ENCODE peak calls at places on chromosomes 13 and 19, in four cellular contexts. X, E, K and U are unnamed samples. For H3K4me1, the result is how much of the 10 kb centered on the place peaks cover.

GRCh38 chr19:46718934-46719551 is 2.1 kb upstream of the PRKD2 start:
- DNase-seq in X (no peak), E (no peak), K (no peak), U (no peak)

GRCh38 chr19:22627526-22627925 is 6.6 kb upstream of the ZNF492 start:
- DNase-seq in X (no peak), E (no peak), K (no peak), U (no peak)

GRCh38 chr19:22545751-22546150 is 88.4 kb upstream of the ZNF492 start:
- DNase-seq in X (no peak), E (no peak), K (no peak), U (peak)

GRCh38 chr13:31891472-31891871 is 140.1 kb upstream of the FRY start:
- DNase-seq in X (no peak), E (no peak), K (no peak), U (no peak)

GRCh38 chr19:3591876-3592613 is 6.8 kb downstream of the GIPC3 start:
- DNase-seq in X (peak), E (no peak), K (no peak), U (no peak)

GRCh38 chr19:10256551-10256950 is 4.5 kb downstream of the MRPL4 start:
- DNase-seq in X (no peak), E (no peak), K (no peak), U (no peak)

GRCh38 chr19:1725100-1726064 is 27.9 kb upstream of the ONECUT3 start:
- DNase-seq in X (no peak), E (no peak), K (peak), U (peak)

GRCh38 chr13:75843033-75843432 is 206.9 kb downstream of the LMO7 start:
- DNase-seq in X (no peak), E (no peak), K (no peak), U (no peak)

GRCh38 chr13:34419025-34419424 is 523.0 kb upstream of the NBEA start:
- DNase-seq in X (no peak), E (no peak), K (peak), U (no peak)

GRCh38 chr19:51131780-51132680 is 7.3 kb downstream of the SIGLEC9 start:
- DNase-seq in X (peak), E (peak), K (peak), U (peak)

GRCh38 chr13:109836629-109837607 is 50.5 kb upstream of the IRS2 start:
- DNase-seq in X (no peak), E (no peak), K (no peak), U (peak)

GRCh38 chr19:6753178-6754031 is 13.8 kb downstream of the SH2D3A start:
- DNase-seq in X (peak), E (peak), K (peak), U (peak)

GRCh38 chr19:16773259-16773658 is 53.6 kb downstream of the NWD1 start:
- DNase-seq in X (no peak), E (no peak), K (no peak), U (no peak)

GRCh38 chr19:19540707-19541515 is 2.8 kb downstream of the CILP2 start:
- DNase-seq in X (no peak), E (peak), K (peak), U (peak)

GRCh38 chr13:73717632-73718031 is 416.6 kb downstream of the KLF12 start:
- DNase-seq in X (no peak), E (no peak), K (peak), U (peak)

GRCh38 chr19:46806651-46807050 is 18.3 kb upstream of the SLC1A5 start:
- DNase-seq in X (no peak), E (no peak), K (no peak), U (no peak)

GRCh38 chr13:44540761-44541434 is 35.2 kb downstream of the TSC22D1 start:
- DNase-seq in X (no peak), E (no peak), K (no peak), U (no peak)

GRCh38 chr13:74301200-74302063 is 167.2 kb upstream of the KLF12 start:
- DNase-seq in X (no peak), E (no peak), K (peak), U (no peak)

GRCh38 chr19:45920458-45920857 is 5.9 kb upstream of the NANOS2 start:
- DNase-seq in X (no peak), E (no peak), K (no peak), U (no peak)

GRCh38 chr19:41616785-41617621 is 9.9 kb downstream of the CEACAM4 start:
- DNase-seq in X (no peak), E (no peak), K (no peak), U (no peak)

GRCh38 chr13:109684836-109685602 is 101.4 kb downstream of the IRS2 start:
- DNase-seq in X (no peak), E (no peak), K (peak), U (peak)

GRCh38 chr13:97849305-97849704 is 104.2 kb upstream of the IPO5 start:
- DNase-seq in X (no peak), E (no peak), K (peak), U (no peak)

GRCh38 chr13:61874970-61875579 is 459.4 kb upstream of the PCDH20 start:
- DNase-seq in X (no peak), E (no peak), K (no peak), U (peak)

GRCh38 chr19:12733369-12733896 is 1.1 kb downstream of the TRIR start:
- DNase-seq in X (no peak), E (peak), K (peak), U (peak)

GRCh38 chr13:51635137-51635878 is 51.0 kb downstream of the WDFY2 start:
- DNase-seq in X (no peak), E (peak), K (no peak), U (no peak)
- H3K4me1 ChIP-seq in X (under half), E (under half), K (under half), U (under half)

GRCh38 chr13:71760226-71760591 is 106.8 kb downstream of the DACH1 start:
- DNase-seq in X (no peak), E (no peak), K (no peak), U (no peak)
- H3K27ac ChIP-seq in X (no peak), E (no peak), K (no peak), U (no peak)

DNA sequence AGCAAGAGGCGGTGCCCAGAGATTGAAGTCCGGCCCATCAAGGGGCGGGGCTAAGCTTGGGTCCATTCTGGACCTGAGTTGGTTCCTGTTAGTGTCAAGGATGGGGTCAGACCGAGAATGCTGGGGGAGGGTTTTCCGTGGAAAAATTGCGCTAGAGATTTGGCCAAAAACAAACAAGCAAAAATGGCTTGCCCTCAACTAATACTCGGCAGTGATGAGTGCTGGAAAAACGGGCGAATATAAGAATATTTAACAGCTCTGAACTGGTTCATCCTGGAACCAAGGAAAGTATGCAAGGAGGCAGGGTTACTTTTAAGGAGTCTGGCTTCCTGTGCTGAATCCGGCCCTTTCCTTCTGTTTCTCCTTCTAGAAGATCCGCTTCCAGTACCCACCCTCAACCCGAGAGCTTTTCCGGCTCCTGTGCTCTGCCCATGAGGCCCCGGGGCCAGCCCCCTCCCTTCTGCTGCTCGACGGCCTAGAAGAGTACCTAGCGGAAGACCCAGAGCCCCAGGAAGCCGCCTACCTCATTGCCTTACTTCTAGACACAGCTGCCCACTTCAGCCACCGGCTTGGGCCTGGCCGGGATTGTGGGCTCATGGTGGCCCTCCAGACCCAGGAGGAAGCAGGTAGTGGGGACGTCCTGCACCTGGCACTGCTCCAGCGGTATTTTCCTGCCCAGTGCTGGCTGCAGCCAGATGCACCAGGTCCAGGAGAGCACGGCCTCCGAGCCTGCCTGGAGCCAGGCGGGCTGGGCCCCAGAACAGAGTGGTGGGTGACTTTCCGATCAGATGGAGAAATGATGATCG is 880 bp downstream of the SWSAP1 start:
- DNase-seq in X (peak), E (peak), K (no peak), U (peak)
- H3K4me3 ChIP-seq in X (peak), E (peak), K (peak), U (peak)

DNA sequence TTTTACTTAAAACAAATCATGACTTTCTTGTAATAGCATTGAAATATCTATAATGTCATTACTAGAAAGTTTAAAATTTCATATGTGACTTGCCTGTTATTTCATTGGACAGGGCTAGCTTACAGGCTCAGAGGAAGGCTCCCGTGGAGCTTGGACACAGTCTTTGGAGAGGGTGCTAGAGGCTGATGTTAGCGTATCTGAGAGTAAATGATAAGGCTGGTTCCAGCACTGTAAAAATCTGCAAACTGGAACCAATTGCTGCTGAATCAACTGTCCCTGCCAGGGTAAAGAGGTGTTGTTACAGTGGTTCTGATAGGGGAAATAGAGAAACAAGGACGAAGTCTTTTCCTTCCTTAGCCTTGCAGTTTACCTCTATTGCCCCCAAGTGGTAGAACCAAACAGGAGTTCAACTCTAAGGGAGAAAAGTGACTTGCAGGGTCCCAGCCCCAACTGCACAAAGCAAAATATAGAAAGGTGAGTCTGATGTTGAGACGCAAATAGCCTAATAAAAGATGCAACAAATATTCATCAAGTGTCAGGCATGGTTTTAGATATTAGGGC is 901.7 kb downstream of the DIAPH3 start:
- DNase-seq in X (no peak), E (no peak), K (peak), U (peak)
- H3K4me1 ChIP-seq in X (under half), E (under half), K (under half), U (under half)

DNA sequence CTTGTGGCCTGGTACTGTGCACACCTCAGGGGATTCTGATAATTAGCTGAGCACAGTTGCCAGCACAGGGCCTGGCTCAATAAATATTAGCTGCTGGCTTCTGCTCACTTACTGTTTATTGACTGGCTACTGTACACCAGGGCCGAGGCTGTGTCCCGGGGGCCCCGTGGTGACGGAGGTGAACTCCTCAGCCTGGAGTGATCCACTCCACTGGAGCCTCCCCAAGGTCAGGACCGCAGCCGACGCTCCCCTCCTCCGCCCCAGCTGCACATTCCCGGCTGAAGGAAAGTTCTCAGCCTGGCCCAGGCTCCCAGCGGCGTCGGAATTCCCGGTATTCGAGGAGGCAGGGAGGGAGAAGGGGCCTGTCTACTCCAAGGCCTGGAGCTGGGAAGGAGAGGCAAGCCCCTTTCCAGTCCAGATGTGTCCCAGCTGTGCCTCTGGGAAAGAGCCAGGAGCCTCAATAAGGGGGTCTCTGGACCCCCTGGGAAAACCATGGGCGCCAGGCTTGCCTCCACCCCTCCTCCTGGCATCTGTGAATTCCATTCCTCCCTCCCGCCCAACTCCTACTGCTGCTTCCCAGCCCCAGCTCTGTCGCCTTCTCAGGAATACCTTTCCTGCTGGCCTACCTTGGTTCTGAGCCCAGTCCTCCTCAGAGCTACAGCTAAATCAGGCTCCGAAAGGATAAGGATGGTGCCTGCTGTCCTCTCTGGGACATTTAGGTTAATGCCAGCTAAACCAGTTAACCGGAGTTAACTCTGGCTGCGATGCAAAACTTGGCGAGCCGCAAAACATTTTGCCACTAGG is 7.2 kb downstream of the RPS16 start:
- DNase-seq in X (peak), E (no peak), K (peak), U (peak)
- H3K27ac ChIP-seq in X (peak), E (no peak), K (peak), U (no peak)

GRCh38 chr13:95540848-95541247 is 11.7 kb upstream of the CLDN10 start:
- DNase-seq in X (no peak), E (no peak), K (no peak), U (no peak)
- H3K4me3 ChIP-seq in X (no peak), E (no peak), K (no peak), U (no peak)

DNA sequence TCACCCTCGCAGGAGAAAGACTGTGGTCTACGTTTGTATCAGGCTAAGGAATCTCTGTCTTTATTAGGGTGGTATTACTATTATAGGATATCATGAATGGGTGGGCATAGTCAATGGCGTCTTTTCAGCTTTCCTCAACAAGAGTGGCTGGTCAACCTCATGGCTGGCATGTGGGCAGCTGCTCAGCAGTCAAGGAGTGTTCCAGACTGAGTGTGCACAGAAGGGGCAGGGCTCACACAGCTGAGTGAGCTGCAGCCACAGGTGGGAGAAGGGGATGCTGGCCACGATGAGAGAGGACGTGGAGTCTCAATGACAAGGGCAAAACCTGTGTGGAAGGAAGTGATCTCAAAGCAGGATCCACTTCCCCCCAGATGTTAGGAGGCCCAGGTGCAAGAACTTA is 54.7 kb downstream of the SLC7A1 start:
- DNase-seq in X (no peak), E (no peak), K (no peak), U (no peak)
- H3K4me1 ChIP-seq in X (under half), E (under half), K (under half), U (under half)

DNA sequence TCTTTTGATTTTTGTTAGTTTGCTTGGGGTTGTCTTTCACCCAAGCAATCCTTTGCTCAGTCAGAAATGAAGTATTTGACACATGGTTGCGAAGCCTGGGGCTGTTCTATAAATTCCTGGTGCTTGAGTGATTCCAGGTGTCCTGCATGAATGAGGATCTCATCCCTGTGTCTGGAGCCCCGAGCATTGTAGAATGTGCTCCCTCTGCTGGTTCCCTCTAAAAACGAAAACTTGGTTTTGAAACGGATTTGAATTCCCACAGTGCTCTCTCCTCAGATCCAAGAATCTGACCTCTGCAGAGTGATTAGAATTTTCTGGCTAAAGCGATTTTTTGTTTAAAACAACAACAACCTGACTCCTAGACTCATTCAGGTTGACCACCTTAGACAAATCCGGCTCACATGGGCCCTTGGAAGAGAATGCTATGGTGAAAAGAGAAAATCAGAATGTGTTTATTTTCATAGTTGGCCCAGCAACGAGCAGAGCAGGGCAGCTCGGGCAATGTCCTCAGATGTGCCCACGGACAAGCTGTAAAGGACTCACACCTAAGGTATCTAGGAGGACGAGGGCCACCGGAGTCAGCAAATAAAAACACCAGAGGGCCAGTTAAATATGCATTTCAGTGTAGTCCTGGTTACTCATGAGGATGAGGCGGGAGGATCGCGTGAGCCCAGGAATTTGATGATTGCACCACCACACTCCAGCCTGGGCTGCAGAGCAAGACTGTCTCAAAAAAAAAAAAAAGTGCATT is 8.7 kb upstream of the ATP12A start:
- DNase-seq in X (no peak), E (no peak), K (peak), U (peak)
- H3K27ac ChIP-seq in X (no peak), E (no peak), K (peak), U (no peak)

GRCh38 chr19:42626181-42626580 is 31.5 kb upstream of the CEACAM8 start:
- DNase-seq in X (no peak), E (no peak), K (no peak), U (no peak)
- H3K4me3 ChIP-seq in X (no peak), E (no peak), K (no peak), U (no peak)

DNA sequence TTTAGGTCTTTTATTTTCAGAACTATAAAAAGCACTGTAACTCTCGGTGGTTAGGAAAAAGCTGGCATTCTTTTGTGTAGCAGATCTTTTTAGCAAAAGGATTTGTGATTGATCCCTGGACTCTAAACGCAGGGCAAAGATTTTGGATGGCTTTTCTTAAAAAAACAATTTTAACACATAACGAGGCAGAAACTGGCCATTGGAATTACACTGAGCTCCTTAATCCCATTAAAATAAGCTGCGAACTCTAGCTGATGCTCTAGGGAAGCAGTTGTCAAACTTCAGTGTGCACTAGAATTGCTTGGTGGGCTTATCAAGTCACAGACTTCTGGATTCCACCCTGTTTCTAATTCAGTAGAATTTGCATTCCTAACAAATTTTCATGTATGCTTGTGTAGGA is 33.8 kb upstream of the NDFIP2 start:
- DNase-seq in X (no peak), E (no peak), K (no peak), U (no peak)
- H3K4me1 ChIP-seq in X (under half), E (under half), K (under half), U (under half)